ENCODE peak calls at places on chromosomes 11 and 22, in five cellular contexts. L is tibial artery; I is H9; G is OCI-LY7; F is CD8-positive, alpha-beta memory T cell. H is an unnamed sample.

GRCh38 chr11:23903044-23903704 is 593.7 kb upstream of the LUZP2 start:
- DNase-seq in L (no peak), I (no peak), G (no peak), F (no peak), H (no peak)

GRCh38 chr11:74453373-74453975 is 13.9 kb downstream of the KCNE3 start:
- DNase-seq in L (peak), I (peak), G (peak), F (peak), H (peak)

GRCh38 chr11:35142481-35143207 is 3.7 kb downstream of the CD44 start:
- DNase-seq in L (no peak), I (no peak), G (peak), F (no peak), H (no peak)

GRCh38 chr11:74311352-74311926 is at the start of gene P4HA3:
- DNase-seq in L (peak), I (peak), G (no peak), F (peak), H (peak)

GRCh38 chr11:13225058-13226001 is 52.3 kb upstream of the BMAL1 start:
- DNase-seq in L (no peak), I (no peak), G (no peak), F (no peak), H (no peak)

GRCh38 chr11:119306373-119306890 is 10.5 kb downstream of the MCAM start:
- DNase-seq in L (peak), I (no peak), G (no peak), F (no peak), H (no peak)

GRCh38 chr11:128596245-128596644 is 8.9 kb upstream of the ETS1 start:
- DNase-seq in L (no peak), I (no peak), G (no peak), F (no peak), H (no peak)

GRCh38 chr11:60743058-60743457 is 13.6 kb upstream of the MS4A15 start:
- DNase-seq in L (no peak), I (no peak), G (no peak), F (no peak), H (no peak)

GRCh38 chr11:34495724-34496377 is 17.7 kb downstream of the ELF5 start:
- DNase-seq in L (no peak), I (no peak), G (no peak), F (no peak), H (peak)

GRCh38 chr22:37334461-37334858 is 52.2 kb downstream of the CYTH4 start:
- DNase-seq in L (no peak), I (no peak), G (no peak), F (no peak), H (no peak)

GRCh38 chr11:92759571-92760214 is 209.8 kb upstream of the MTNR1B start:
- DNase-seq in L (no peak), I (no peak), G (no peak), F (no peak), H (no peak)

GRCh38 chr11:102079625-102080024 is 30.6 kb upstream of the YAP1 start:
- DNase-seq in L (no peak), I (no peak), G (no peak), F (no peak), H (no peak)

GRCh38 chr11:101127699-101128570 is 1.7 kb downstream of the PGR start:
- DNase-seq in L (peak), I (peak), G (no peak), F (no peak), H (peak)

GRCh38 chr11:119779195-119780071 is 50.4 kb upstream of the NECTIN1 start:
- DNase-seq in L (no peak), I (no peak), G (no peak), F (no peak), H (no peak)

GRCh38 chr22:24011735-24012068 is 598 bp downstream of the CABIN1 start:
- DNase-seq in L (no peak), I (no peak), G (no peak), F (no peak), H (no peak)

GRCh38 chr11:61091373-61092279 is 10.7 kb upstream of the CD5 start:
- DNase-seq in L (peak), I (no peak), G (no peak), F (no peak), H (no peak)

GRCh38 chr11:103948331-103948730 is 88.1 kb upstream of the DDI1 start:
- DNase-seq in L (no peak), I (no peak), G (no peak), F (no peak), H (no peak)

DNA sequence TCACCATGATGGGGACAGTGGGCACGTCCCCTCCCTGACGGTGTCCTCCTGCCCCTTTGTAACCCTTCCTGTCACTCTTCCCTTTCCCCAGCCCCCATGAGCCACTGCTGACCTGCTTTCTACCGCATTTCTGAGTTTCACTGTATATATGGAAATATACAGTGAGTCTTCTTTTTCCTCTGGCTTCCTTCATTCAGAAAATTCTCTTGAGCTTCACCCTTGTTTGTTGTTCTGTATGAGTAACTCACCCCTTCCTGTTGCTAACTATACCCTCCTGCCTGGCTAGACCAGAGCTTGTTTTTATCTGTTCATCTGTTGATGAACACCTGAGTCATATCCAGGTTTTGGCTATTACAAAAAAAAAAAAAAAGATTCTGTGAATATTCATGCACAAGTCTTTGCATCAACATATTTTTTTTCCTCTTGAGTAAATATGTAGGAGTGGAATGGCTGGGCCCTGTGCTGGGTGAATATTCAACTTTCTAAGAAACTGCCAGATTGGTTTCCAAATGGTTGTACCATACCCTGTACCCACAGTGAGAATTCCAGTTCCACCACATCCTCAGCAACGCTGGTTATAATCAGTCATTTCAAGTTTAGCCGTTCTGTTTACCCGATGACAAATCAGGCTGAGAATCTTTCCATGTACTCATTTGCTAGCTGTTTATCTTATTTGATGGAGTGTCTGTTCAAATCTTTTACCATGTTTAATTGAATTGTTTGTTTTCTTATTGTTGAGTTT is 62.0 kb downstream of the IGF2 start:
- DNase-seq in L (no peak), I (no peak), G (no peak), F (no peak), H (no peak)
- H3K27ac ChIP-seq in L (no peak), I (no peak), G (no peak), F (no peak), H (no peak)

GRCh38 chr11:3877252-3878035 is 22.0 kb downstream of the STIM1 start:
- DNase-seq in L (no peak), I (no peak), G (no peak), F (no peak), H (no peak)
- H3K27ac ChIP-seq in L (no peak), I (no peak), G (no peak), F (peak), H (no peak)

GRCh38 chr11:62547691-62548281 is 1.2 kb upstream of the AHNAK start:
- DNase-seq in L (peak), I (no peak), G (no peak), F (no peak), H (peak)
- H3K27ac ChIP-seq in L (peak), I (no peak), G (no peak), F (no peak), H (peak)

DNA sequence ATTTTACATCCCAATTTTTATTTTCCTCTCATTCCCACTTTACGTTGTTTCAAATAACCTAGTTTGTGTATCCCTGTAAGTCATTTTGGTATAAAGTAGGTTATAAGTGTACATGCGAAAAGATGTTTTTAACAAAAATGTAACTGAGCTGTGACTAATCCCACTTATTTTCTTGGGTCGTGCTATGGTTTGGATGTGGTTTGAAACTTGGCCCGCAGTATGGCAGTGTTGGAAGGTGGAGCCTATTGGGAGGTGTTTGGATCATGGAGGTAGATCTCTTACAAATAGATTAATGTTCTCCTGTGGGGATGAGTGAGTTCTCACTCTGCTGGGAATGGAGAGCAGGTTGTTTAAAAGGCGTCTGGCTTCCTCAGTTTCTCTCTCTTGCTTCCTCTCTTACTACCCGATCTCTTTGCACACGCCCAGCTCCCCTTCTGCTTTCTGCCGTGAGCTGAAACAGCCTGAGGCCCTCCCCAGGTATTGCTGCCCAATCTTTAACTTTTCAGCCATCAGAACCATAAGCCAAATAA is 7.2 kb downstream of the RPL27A start:
- DNase-seq in L (no peak), I (peak), G (peak), F (no peak), H (no peak)
- H3K27ac ChIP-seq in L (no peak), I (no peak), G (peak), F (peak), H (no peak)

DNA sequence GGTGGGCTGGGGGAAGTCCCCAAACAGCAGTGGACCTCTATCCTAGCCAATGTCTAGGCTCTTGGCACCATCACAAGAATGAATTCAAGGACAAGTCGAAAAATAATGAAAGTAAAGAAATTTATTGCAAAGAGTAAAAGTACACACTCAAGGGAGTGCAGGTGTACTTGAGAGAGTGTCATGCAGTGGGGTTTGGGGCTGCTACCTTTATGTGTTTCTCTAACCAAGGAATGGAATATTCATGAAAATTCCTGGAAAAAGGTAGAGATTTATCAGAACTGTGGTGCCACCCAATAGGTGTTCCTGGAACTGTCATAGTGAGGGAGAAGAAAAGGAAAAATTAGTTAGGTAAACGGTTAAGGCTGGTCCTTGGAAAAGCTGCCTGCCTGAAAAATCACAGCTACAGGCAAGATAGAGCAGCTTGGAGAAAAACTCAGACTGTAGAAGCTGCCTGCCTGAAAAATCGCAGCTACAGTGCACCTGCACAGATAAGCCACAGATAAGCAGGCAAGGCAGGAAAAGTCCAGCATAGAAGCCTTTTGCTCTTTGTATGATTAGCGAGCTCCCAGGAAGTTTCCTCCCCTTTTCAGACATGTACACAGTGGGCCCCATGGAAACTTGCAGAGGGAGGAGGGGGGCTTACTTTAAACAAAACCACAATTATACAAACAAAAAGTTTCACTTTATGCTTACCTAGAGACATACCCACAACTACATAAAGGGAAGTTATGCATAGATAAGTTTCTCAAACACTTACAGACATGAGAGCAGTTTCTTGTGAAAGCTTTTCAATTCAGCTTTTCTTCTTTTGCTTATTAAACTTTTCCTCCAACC is 71.4 kb upstream of the B3GNT6 start:
- DNase-seq in L (no peak), I (no peak), G (no peak), F (no peak), H (no peak)
- H3K27ac ChIP-seq in L (no peak), I (no peak), G (no peak), F (no peak), H (no peak)

DNA sequence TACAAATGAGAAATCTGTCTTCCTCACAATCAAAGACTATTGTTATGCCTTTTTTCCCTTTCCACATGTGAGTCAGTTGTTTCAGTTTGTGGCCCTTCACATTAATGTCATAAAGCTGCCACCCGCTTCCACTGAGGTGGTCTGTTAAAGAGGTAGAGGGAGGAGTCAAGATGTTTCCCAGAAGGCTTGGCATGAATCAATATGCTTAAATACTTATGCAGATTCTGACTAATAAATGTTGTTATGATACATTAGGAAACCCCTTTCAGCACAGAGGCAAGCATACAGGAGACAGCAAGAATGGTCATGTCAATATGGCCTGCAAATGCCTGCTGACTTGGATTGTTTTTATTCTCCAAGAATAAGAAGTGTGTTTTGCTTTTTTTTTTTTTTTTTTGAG is 6.5 kb downstream of the RTN3 start:
- DNase-seq in L (no peak), I (no peak), G (no peak), F (no peak), H (no peak)
- H3K27ac ChIP-seq in L (no peak), I (no peak), G (no peak), F (no peak), H (no peak)

DNA sequence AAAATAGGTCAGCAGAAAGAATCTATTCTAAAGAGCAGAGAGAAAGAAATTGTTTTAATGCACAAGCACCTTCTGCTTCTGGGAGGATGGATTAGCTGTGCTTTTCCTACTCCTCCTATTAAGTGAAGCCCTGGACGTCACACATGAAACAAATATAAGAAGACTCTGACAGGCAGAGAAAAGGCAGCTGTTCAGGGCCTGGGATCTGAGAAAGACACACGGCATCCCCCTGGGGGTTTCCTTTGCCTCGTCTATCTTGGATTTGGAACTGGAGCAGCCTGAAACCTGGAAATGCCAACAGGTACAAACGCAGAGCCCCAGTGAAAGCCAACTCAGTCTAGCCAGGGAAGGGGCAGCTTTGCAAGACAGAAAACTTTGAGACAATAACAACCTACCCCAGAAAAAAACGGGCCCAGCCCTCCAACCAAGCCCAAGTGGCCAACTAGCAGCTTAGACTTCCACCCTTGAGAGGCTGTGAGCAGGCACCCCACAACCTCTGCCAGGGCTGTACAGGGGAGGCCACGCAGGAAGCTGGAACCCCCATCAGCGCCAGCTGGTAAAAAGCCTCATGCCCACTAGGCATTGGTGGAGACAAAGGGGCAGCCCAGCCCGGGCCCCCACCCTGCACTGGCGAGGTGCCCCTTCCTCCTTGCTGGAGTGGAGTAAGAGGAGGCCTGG is 7.3 kb downstream of the CERK start:
- DNase-seq in L (no peak), I (no peak), G (no peak), F (no peak), H (no peak)
- H3K27ac ChIP-seq in L (no peak), I (no peak), G (no peak), F (no peak), H (peak)

GRCh38 chr11:126981635-126982034 is 18.9 kb downstream of the KIRREL3 start:
- DNase-seq in L (no peak), I (no peak), G (no peak), F (no peak), H (no peak)
- H3K27ac ChIP-seq in L (no peak), I (no peak), G (no peak), F (no peak), H (no peak)

GRCh38 chr22:47586946-47587345 is 824.5 kb downstream of the TBC1D22A start:
- DNase-seq in L (peak), I (no peak), G (no peak), F (no peak), H (no peak)

GRCh38 chr22:47583959-47584562 is 821.6 kb downstream of the TBC1D22A start:
- DNase-seq in L (no peak), I (no peak), G (no peak), F (no peak), H (no peak)

GRCh38 chr22:47587361-47587760 is 824.9 kb downstream of the TBC1D22A start:
- DNase-seq in L (peak), I (no peak), G (no peak), F (no peak), H (no peak)

GRCh38 chr22:47586038-47586437 is 823.6 kb downstream of the TBC1D22A start:
- DNase-seq in L (peak), I (no peak), G (no peak), F (no peak), H (no peak)

DNA sequence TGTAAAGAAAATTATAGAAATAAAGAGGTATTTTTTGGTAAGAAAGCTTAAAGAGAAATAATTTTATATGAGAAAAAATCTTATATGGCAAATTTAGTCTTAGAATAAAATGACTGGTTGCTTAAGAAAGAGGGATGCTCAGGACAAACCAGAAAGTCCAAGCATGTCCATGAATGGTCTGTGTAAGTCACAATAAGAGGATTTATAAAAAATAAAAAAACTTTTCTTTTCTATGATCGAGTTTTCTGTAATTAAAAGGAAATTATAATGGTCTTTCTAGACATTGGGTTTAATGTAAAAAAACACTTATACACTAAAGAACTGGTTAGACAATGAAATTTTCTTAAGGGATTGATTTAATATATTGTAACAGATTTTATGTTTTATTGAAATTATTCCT is 819.6 kb downstream of the TBC1D22A start:
- DNase-seq in L (no peak), I (no peak), G (no peak), F (no peak), H (no peak)
- H3K27ac ChIP-seq in L (no peak), I (no peak), G (no peak), F (no peak), H (no peak)

H was measured in right cardiac atrium.